ENCODE peak calls at places on chromosomes 5 and 9, in nine cellular contexts. One of them, this sample, is unnamed.

GRCh38 chr5:33888582-33888981 is 3.2 kb downstream of the ADAMTS12 start:
- DNase-seq in heart right ventricle: no peak
- DNase-seq in mammary epithelial cell: no peak
- DNase-seq in fibroblast of lung: peak; percentile 60
- DNase-seq in lung: no peak
- DNase-seq in CD8-positive, alpha-beta memory T cell: no peak
- DNase-seq in neuronal stem cell: no peak
- DNase-seq in esophagus squamous epithelium: no peak
- DNase-seq in SJSA1: no peak
- DNase-seq in this sample: no peak

GRCh38 chr5:81631124-81631523 is 119.8 kb downstream of the SSBP2 start:
- DNase-seq in heart right ventricle: no peak
- DNase-seq in mammary epithelial cell: peak; percentile 11
- DNase-seq in fibroblast of lung: peak; percentile 6
- DNase-seq in lung: no peak
- DNase-seq in CD8-positive, alpha-beta memory T cell: peak; percentile 26
- DNase-seq in neuronal stem cell: no peak
- DNase-seq in esophagus squamous epithelium: no peak
- DNase-seq in SJSA1: no peak
- DNase-seq in this sample: peak; percentile 22

GRCh38 chr9:136511670-136512592 is 29.1 kb upstream of the SEC16A start:
- DNase-seq in heart right ventricle: peak; percentile 95
- DNase-seq in mammary epithelial cell: no peak
- DNase-seq in fibroblast of lung: no peak
- DNase-seq in lung: peak; percentile 59
- DNase-seq in CD8-positive, alpha-beta memory T cell: no peak
- DNase-seq in neuronal stem cell: peak; percentile 38
- DNase-seq in esophagus squamous epithelium: no peak
- DNase-seq in SJSA1: no peak
- DNase-seq in this sample: no peak

GRCh38 chr9:109242751-109243150 is 75.7 kb upstream of the FRRS1L start:
- DNase-seq in heart right ventricle: no peak
- DNase-seq in mammary epithelial cell: no peak
- DNase-seq in fibroblast of lung: no peak
- DNase-seq in lung: no peak
- DNase-seq in CD8-positive, alpha-beta memory T cell: no peak
- DNase-seq in neuronal stem cell: no peak
- DNase-seq in esophagus squamous epithelium: no peak
- DNase-seq in SJSA1: no peak
- DNase-seq in this sample: no peak

GRCh38 chr9:111633389-111633736 is 2.2 kb downstream of the DNAJC25 start:
- DNase-seq in heart right ventricle: no peak
- DNase-seq in mammary epithelial cell: no peak
- DNase-seq in fibroblast of lung: no peak
- DNase-seq in lung: no peak
- DNase-seq in CD8-positive, alpha-beta memory T cell: no peak
- DNase-seq in neuronal stem cell: no peak
- DNase-seq in esophagus squamous epithelium: no peak
- DNase-seq in SJSA1: no peak
- DNase-seq in this sample: no peak

GRCh38 chr5:53667621-53668020 is 107.2 kb downstream of the NDUFS4 start:
- DNase-seq in heart right ventricle: no peak
- DNase-seq in mammary epithelial cell: no peak
- DNase-seq in fibroblast of lung: no peak
- DNase-seq in lung: no peak
- DNase-seq in CD8-positive, alpha-beta memory T cell: no peak
- DNase-seq in neuronal stem cell: no peak
- DNase-seq in esophagus squamous epithelium: no peak
- DNase-seq in SJSA1: no peak
- DNase-seq in this sample: no peak

GRCh38 chr9:14616188-14616982 is 76.8 kb downstream of the ZDHHC21 start:
- DNase-seq in heart right ventricle: no peak
- DNase-seq in mammary epithelial cell: peak; percentile 34
- DNase-seq in fibroblast of lung: peak; percentile 59
- DNase-seq in lung: no peak
- DNase-seq in CD8-positive, alpha-beta memory T cell: peak; percentile 10
- DNase-seq in neuronal stem cell: peak; percentile 4
- DNase-seq in esophagus squamous epithelium: no peak
- DNase-seq in SJSA1: peak; percentile 2
- DNase-seq in this sample: peak; percentile 38

GRCh38 chr5:134554319-134555222 is 29.1 kb downstream of the JADE2 start:
- DNase-seq in heart right ventricle: peak; percentile 75
- DNase-seq in mammary epithelial cell: no peak
- DNase-seq in fibroblast of lung: peak; percentile 86
- DNase-seq in lung: peak; percentile 36
- DNase-seq in CD8-positive, alpha-beta memory T cell: peak; percentile 28
- DNase-seq in neuronal stem cell: no peak
- DNase-seq in esophagus squamous epithelium: no peak
- DNase-seq in SJSA1: peak; percentile 92
- DNase-seq in this sample: no peak

GRCh38 chr9:38371495-38371894 is 21.0 kb upstream of the ALDH1B1 start:
- DNase-seq in heart right ventricle: no peak
- DNase-seq in mammary epithelial cell: peak; percentile 52
- DNase-seq in fibroblast of lung: peak; percentile 55
- DNase-seq in lung: no peak
- DNase-seq in CD8-positive, alpha-beta memory T cell: no peak
- DNase-seq in neuronal stem cell: no peak
- DNase-seq in esophagus squamous epithelium: no peak
- DNase-seq in SJSA1: no peak
- DNase-seq in this sample: peak; percentile 23

GRCh38 chr9:100372648-100373047 is 19.9 kb upstream of the TEX10 start:
- DNase-seq in heart right ventricle: no peak
- DNase-seq in mammary epithelial cell: no peak
- DNase-seq in fibroblast of lung: no peak
- DNase-seq in lung: no peak
- DNase-seq in CD8-positive, alpha-beta memory T cell: no peak
- DNase-seq in neuronal stem cell: no peak
- DNase-seq in esophagus squamous epithelium: no peak
- DNase-seq in SJSA1: no peak
- DNase-seq in this sample: no peak

GRCh38 chr9:100364013-100364412 is 11.3 kb upstream of the TEX10 start:
- DNase-seq in heart right ventricle: no peak
- DNase-seq in mammary epithelial cell: no peak
- DNase-seq in fibroblast of lung: no peak
- DNase-seq in lung: no peak
- DNase-seq in CD8-positive, alpha-beta memory T cell: no peak
- DNase-seq in neuronal stem cell: no peak
- DNase-seq in esophagus squamous epithelium: no peak
- DNase-seq in SJSA1: no peak
- DNase-seq in this sample: no peak

GRCh38 chr9:100366121-100366520 is 13.4 kb upstream of the TEX10 start:
- DNase-seq in heart right ventricle: no peak
- DNase-seq in mammary epithelial cell: no peak
- DNase-seq in fibroblast of lung: no peak
- DNase-seq in lung: no peak
- DNase-seq in CD8-positive, alpha-beta memory T cell: no peak
- DNase-seq in neuronal stem cell: no peak
- DNase-seq in esophagus squamous epithelium: no peak
- DNase-seq in SJSA1: no peak
- DNase-seq in this sample: no peak

GRCh38 chr9:100370064-100370723 is 17.5 kb upstream of the TEX10 start:
- DNase-seq in heart right ventricle: no peak
- DNase-seq in mammary epithelial cell: no peak
- DNase-seq in fibroblast of lung: no peak
- DNase-seq in lung: no peak
- DNase-seq in CD8-positive, alpha-beta memory T cell: no peak
- DNase-seq in neuronal stem cell: no peak
- DNase-seq in esophagus squamous epithelium: no peak
- DNase-seq in SJSA1: no peak
- DNase-seq in this sample: no peak

GRCh38 chr9:100368672-100369071 is 15.9 kb upstream of the TEX10 start:
- DNase-seq in heart right ventricle: no peak
- DNase-seq in mammary epithelial cell: no peak
- DNase-seq in fibroblast of lung: no peak
- DNase-seq in lung: no peak
- DNase-seq in CD8-positive, alpha-beta memory T cell: no peak
- DNase-seq in neuronal stem cell: no peak
- DNase-seq in esophagus squamous epithelium: no peak
- DNase-seq in SJSA1: no peak
- DNase-seq in this sample: no peak
- H3K9me3 ChIP-seq in heart right ventricle: no peaks in the 10 kb centered on the region
- H3K9me3 ChIP-seq in mammary epithelial cell: peaks cover 3% of the 10 kb centered on the region
- H3K9me3 ChIP-seq in fibroblast of lung: no peaks in the 10 kb centered on the region
- H3K9me3 ChIP-seq in lung: no peaks in the 10 kb centered on the region
- H3K9me3 ChIP-seq in CD8-positive, alpha-beta memory T cell: no peaks in the 10 kb centered on the region
- H3K9me3 ChIP-seq in neuronal stem cell: peaks cover 44% of the 10 kb centered on the region
- H3K9me3 ChIP-seq in esophagus squamous epithelium: peaks cover 12% of the 10 kb centered on the region
- H3K9me3 ChIP-seq in SJSA1: no peaks in the 10 kb centered on the region
- H3K9me3 ChIP-seq in this sample: peaks cover 6% of the 10 kb centered on the region

GRCh38 chr5:108303086-108303485 is 78.8 kb downstream of the FBXL17 start:
- DNase-seq in heart right ventricle: no peak
- DNase-seq in mammary epithelial cell: no peak
- DNase-seq in fibroblast of lung: no peak
- DNase-seq in lung: no peak
- DNase-seq in CD8-positive, alpha-beta memory T cell: no peak
- DNase-seq in neuronal stem cell: no peak
- DNase-seq in esophagus squamous epithelium: no peak
- DNase-seq in SJSA1: no peak
- DNase-seq in this sample: no peak

GRCh38 chr5:108295588-108296368 is 86.1 kb downstream of the FBXL17 start:
- DNase-seq in heart right ventricle: no peak
- DNase-seq in mammary epithelial cell: peak; percentile 56
- DNase-seq in fibroblast of lung: peak; percentile 35
- DNase-seq in lung: no peak
- DNase-seq in CD8-positive, alpha-beta memory T cell: no peak
- DNase-seq in neuronal stem cell: no peak
- DNase-seq in esophagus squamous epithelium: no peak
- DNase-seq in SJSA1: peak; percentile 21
- DNase-seq in this sample: no peak

DNA sequence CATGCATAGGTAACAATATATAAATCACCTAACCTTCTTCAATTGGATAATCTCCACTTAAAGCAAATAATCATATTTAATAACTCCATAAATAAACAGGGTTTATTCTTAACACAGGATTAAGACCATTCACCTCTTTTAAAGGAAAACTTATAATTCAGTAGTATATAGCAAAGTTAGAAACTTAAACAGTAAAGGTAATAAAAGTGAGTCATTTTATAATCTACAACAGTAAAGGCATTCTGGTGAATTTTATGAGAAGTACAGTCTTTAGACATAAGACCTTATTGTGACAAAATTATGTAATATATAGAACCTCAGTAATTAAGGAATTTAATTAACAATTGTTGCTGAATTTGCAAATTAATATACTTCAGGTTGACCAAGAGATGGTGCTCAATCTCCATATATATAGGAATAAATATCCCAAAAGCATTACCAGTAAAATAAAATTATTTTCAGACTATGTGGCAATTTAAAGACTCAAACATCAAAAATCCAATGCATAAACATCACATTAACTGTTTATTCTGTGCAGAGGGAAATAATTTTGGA is 84.8 kb downstream of the FBXL17 start:
- DNase-seq in heart right ventricle: no peak
- DNase-seq in mammary epithelial cell: no peak
- DNase-seq in fibroblast of lung: no peak
- DNase-seq in lung: no peak
- DNase-seq in CD8-positive, alpha-beta memory T cell: no peak
- DNase-seq in neuronal stem cell: no peak
- DNase-seq in esophagus squamous epithelium: no peak
- DNase-seq in SJSA1: no peak
- DNase-seq in this sample: no peak
- H3K9me3 ChIP-seq in heart right ventricle: no peaks in the 10 kb centered on the region
- H3K9me3 ChIP-seq in mammary epithelial cell: no peaks in the 10 kb centered on the region
- H3K9me3 ChIP-seq in fibroblast of lung: no peaks in the 10 kb centered on the region
- H3K9me3 ChIP-seq in lung: no peaks in the 10 kb centered on the region
- H3K9me3 ChIP-seq in CD8-positive, alpha-beta memory T cell: no peaks in the 10 kb centered on the region
- H3K9me3 ChIP-seq in neuronal stem cell: no peaks in the 10 kb centered on the region
- H3K9me3 ChIP-seq in esophagus squamous epithelium: no peaks in the 10 kb centered on the region
- H3K9me3 ChIP-seq in SJSA1: no peaks in the 10 kb centered on the region
- H3K9me3 ChIP-seq in this sample: no peaks in the 10 kb centered on the region

DNA sequence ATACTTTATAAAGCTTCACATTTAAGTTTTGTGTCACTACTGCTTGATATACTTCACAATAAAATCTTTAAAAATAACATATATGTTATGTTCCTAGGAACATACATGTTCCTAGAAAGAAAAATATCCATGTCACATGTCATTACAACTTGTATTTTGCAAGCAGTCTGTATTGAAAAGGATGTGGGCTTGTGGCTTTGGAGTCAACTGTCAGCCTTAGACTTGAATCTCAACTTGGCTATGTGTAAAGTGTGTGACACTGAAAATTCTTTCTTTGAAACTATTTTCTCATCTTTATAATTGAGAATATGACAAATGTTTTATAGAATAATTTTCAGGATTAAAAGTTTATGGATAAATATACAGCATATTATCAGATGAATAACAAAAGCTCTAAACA is 273.1 kb downstream of the KIAA0825 start:
- DNase-seq in heart right ventricle: no peak
- DNase-seq in mammary epithelial cell: no peak
- DNase-seq in fibroblast of lung: no peak
- DNase-seq in lung: no peak
- DNase-seq in CD8-positive, alpha-beta memory T cell: no peak
- DNase-seq in neuronal stem cell: no peak
- DNase-seq in esophagus squamous epithelium: no peak
- DNase-seq in SJSA1: no peak
- DNase-seq in this sample: no peak
- H3K9me3 ChIP-seq in heart right ventricle: no peaks in the 10 kb centered on the region
- H3K9me3 ChIP-seq in mammary epithelial cell: no peaks in the 10 kb centered on the region
- H3K9me3 ChIP-seq in fibroblast of lung: no peaks in the 10 kb centered on the region
- H3K9me3 ChIP-seq in lung: peaks cover 7% of the 10 kb centered on the region
- H3K9me3 ChIP-seq in CD8-positive, alpha-beta memory T cell: no peaks in the 10 kb centered on the region
- H3K9me3 ChIP-seq in neuronal stem cell: peaks cover 14% of the 10 kb centered on the region
- H3K9me3 ChIP-seq in esophagus squamous epithelium: peaks cover 5% of the 10 kb centered on the region
- H3K9me3 ChIP-seq in SJSA1: no peaks in the 10 kb centered on the region
- H3K9me3 ChIP-seq in this sample: no peaks in the 10 kb centered on the region

GRCh38 chr5:86463339-86463738 is 154.4 kb upstream of the COX7C start:
- DNase-seq in heart right ventricle: no peak
- DNase-seq in mammary epithelial cell: no peak
- DNase-seq in fibroblast of lung: no peak
- DNase-seq in lung: no peak
- DNase-seq in CD8-positive, alpha-beta memory T cell: no peak
- DNase-seq in neuronal stem cell: no peak
- DNase-seq in esophagus squamous epithelium: no peak
- DNase-seq in SJSA1: no peak
- DNase-seq in this sample: no peak
- H3K9me3 ChIP-seq in heart right ventricle: peaks cover 15% of the 10 kb centered on the region
- H3K9me3 ChIP-seq in mammary epithelial cell: peaks cover 15% of the 10 kb centered on the region
- H3K9me3 ChIP-seq in fibroblast of lung: no peaks in the 10 kb centered on the region
- H3K9me3 ChIP-seq in lung: peaks cover 6% of the 10 kb centered on the region
- H3K9me3 ChIP-seq in CD8-positive, alpha-beta memory T cell: no peaks in the 10 kb centered on the region
- H3K9me3 ChIP-seq in neuronal stem cell: peaks cover 7% of the 10 kb centered on the region
- H3K9me3 ChIP-seq in esophagus squamous epithelium: peaks cover 23% of the 10 kb centered on the region
- H3K9me3 ChIP-seq in SJSA1: peaks cover 11% of the 10 kb centered on the region
- H3K9me3 ChIP-seq in this sample: peaks cover 23% of the 10 kb centered on the region

DNA sequence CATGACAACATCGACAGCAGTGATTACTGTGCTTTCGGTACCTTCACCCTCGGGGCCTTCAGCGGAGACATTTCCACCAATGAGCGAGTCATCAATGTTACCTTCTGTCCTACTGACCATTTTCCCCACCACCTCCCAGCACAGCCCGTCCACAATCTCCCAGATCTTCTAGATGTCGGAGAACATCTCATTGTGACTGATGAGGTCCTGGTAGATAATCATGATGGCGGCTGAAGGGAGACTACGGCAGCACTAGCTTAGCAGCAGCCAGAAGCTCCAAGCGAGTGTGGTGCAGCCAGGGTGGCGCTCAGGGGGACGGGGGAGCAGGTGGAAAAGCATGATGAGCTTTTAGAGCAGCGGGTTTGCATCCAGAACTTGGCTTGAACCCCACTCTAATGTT is 379.0 kb downstream of the TLR4 start:
- DNase-seq in heart right ventricle: no peak
- DNase-seq in mammary epithelial cell: no peak
- DNase-seq in fibroblast of lung: no peak
- DNase-seq in lung: no peak
- DNase-seq in CD8-positive, alpha-beta memory T cell: no peak
- DNase-seq in neuronal stem cell: no peak
- DNase-seq in esophagus squamous epithelium: no peak
- DNase-seq in SJSA1: no peak
- DNase-seq in this sample: no peak
- H3K9me3 ChIP-seq in heart right ventricle: no peaks in the 10 kb centered on the region
- H3K9me3 ChIP-seq in mammary epithelial cell: no peaks in the 10 kb centered on the region
- H3K9me3 ChIP-seq in fibroblast of lung: no peaks in the 10 kb centered on the region
- H3K9me3 ChIP-seq in lung: no peaks in the 10 kb centered on the region
- H3K9me3 ChIP-seq in CD8-positive, alpha-beta memory T cell: no peaks in the 10 kb centered on the region
- H3K9me3 ChIP-seq in neuronal stem cell: no peaks in the 10 kb centered on the region
- H3K9me3 ChIP-seq in esophagus squamous epithelium: no peaks in the 10 kb centered on the region
- H3K9me3 ChIP-seq in SJSA1: no peaks in the 10 kb centered on the region
- H3K9me3 ChIP-seq in this sample: no peaks in the 10 kb centered on the region